ENCODE peak calls at places on chromosomes 2 and 18, in six cellular contexts. I is uterus, M is HepG2, G is pancreas, K is tibial nerve, X is heart right ventricle. Z is an unnamed sample.

GRCh38 chr2:229218329-229218921 is 52.7 kb downstream of the PID1 start:
- DNase-seq in M (no peak), X (no peak), I (no peak), K (no peak), G (no peak), Z (peak; percentile 36)

GRCh38 chr2:238420878-238421694 is 5.6 kb upstream of the ASB1 start:
- DNase-seq in M (no peak), G (no peak), I (no peak), X (no peak), K (no peak), Z (peak; percentile 30)

GRCh38 chr2:10400568-10400977 is 47.6 kb downstream of the ODC1 start:
- DNase-seq in K (peak; percentile 41), M (no peak), I (no peak), X (no peak), G (no peak), Z (no peak)

GRCh38 chr18:58995663-58996062 is 131.0 kb downstream of the ZNF532 start:
- DNase-seq in M (no peak), I (no peak), X (no peak), G (no peak), K (no peak), Z (no peak)

GRCh38 chr18:55858661-55859111 is 270.7 kb upstream of the TCF4 start:
- DNase-seq in K (no peak), X (no peak), G (no peak), M (no peak), I (no peak), Z (no peak)

GRCh38 chr2:43384143-43384542 is 157.7 kb upstream of the ZFP36L2 start:
- DNase-seq in M (no peak), K (no peak), G (no peak), X (no peak), I (no peak), Z (no peak)

GRCh38 chr2:71833272-71833671 is 314.4 kb downstream of the CYP26B1 start:
- DNase-seq in G (no peak), I (no peak), M (no peak), K (no peak), X (no peak), Z (no peak)

GRCh38 chr2:30456106-30456505 is 9.1 kb downstream of the LCLAT1 start:
- DNase-seq in G (no peak), I (no peak), K (no peak), M (no peak), X (no peak), Z (no peak)

GRCh38 chr18:27009293-27009692 is 143.8 kb upstream of the AQP4 start:
- DNase-seq in G (no peak), X (no peak), M (no peak), I (no peak), K (no peak), Z (no peak)

GRCh38 chr2:42100696-42101585 is 53.1 kb downstream of the PKDCC start:
- DNase-seq in K (no peak), G (peak; percentile 70), X (peak; percentile 72), I (peak; percentile 60), M (no peak), Z (peak; percentile 58)

GRCh38 chr18:22378672-22379282 is 38.9 kb downstream of the CTAGE1 start:
- DNase-seq in M (peak; percentile 25), X (peak; percentile 14), I (no peak), K (no peak), G (peak; percentile 26), Z (peak; percentile 75)

GRCh38 chr2:15893689-15894325 is 46.5 kb upstream of the MYCN start:
- DNase-seq in M (no peak), X (no peak), I (no peak), K (no peak), G (no peak), Z (no peak)

GRCh38 chr2:207162319-207162718 is 3.4 kb downstream of the KLF7 start:
- DNase-seq in G (no peak), M (no peak), K (no peak), X (no peak), I (no peak), Z (no peak)

GRCh38 chr2:238231251-238231793 is 8.5 kb downstream of the HES6 start:
- DNase-seq in X (peak; percentile 79), K (peak; percentile 66), I (peak; percentile 76), G (peak; percentile 86), M (no peak), Z (peak; percentile 39)

GRCh38 chr2:62208758-62209114 is 12.8 kb downstream of the B3GNT2 start:
- DNase-seq in I (no peak), X (no peak), M (no peak), G (no peak), K (no peak), Z (no peak)

GRCh38 chr2:3483227-3483985 is 35.9 kb downstream of the ADI1 start:
- DNase-seq in I (peak; percentile 78), K (no peak), M (no peak), X (peak; percentile 86), G (peak; percentile 73), Z (peak; percentile 73)

GRCh38 chr2:25824718-25825117 is 53.6 kb downstream of the ASXL2 start:
- DNase-seq in G (no peak), X (no peak), I (no peak), K (no peak), M (no peak), Z (no peak)

GRCh38 chr2:30204281-30204680 is 27.1 kb upstream of the LBH start:
- DNase-seq in I (no peak), M (no peak), K (no peak), G (no peak), X (no peak), Z (no peak)

GRCh38 chr2:64594563-64594989 is 59.1 kb downstream of the SERTAD2 start:
- DNase-seq in M (no peak), I (no peak), X (no peak), G (no peak), K (no peak), Z (no peak)

GRCh38 chr18:77054606-77055428 is 77.8 kb downstream of the MBP start:
- DNase-seq in K (peak; percentile 77), X (peak; percentile 81), I (peak; percentile 81), G (no peak), M (peak; percentile 87), Z (peak; percentile 86)

GRCh38 chr2:133511679-133512078 is 56.6 kb downstream of the NCKAP5 start:
- DNase-seq in I (no peak), K (no peak), M (no peak), G (no peak), X (no peak), Z (peak; percentile 9)

GRCh38 chr18:12639990-12640880 is 17.7 kb downstream of the SPIRE1 start:
- DNase-seq in K (no peak), G (no peak), I (no peak), M (peak; percentile 68), X (no peak), Z (no peak)

GRCh38 chr2:182506606-182507005 is 79.8 kb upstream of the PDE1A start:
- DNase-seq in K (no peak), G (no peak), X (no peak), M (no peak), I (no peak), Z (no peak)

GRCh38 chr2:219419331-219420197 is 1.4 kb downstream of the DES start:
- DNase-seq in M (no peak), K (no peak), G (no peak), X (peak; percentile 55), I (no peak), Z (no peak)

GRCh38 chr2:58207189-58207588 is 33.9 kb downstream of the FANCL start:
- DNase-seq in M (no peak), G (no peak), X (no peak), K (no peak), I (no peak), Z (no peak)
- H3K27ac ChIP-seq in M (no peak overlapping the region), G (no peak overlapping the region), X (no peak overlapping the region), K (no peak overlapping the region), I (no peak overlapping the region), Z (no peak overlapping the region)

GRCh38 chr2:84962917-84963316 is 8.0 kb upstream of the KCMF1 start:
- DNase-seq in M (no peak), X (no peak), K (no peak), I (no peak), G (no peak), Z (no peak)
- H3K36me3 ChIP-seq in M (no peaks in the 10 kb centered on the region), X (no peaks in the 10 kb centered on the region), K (peaks cover 4% of the 10 kb centered on the region), I (no peaks in the 10 kb centered on the region), G (no peaks in the 10 kb centered on the region), Z (no peaks in the 10 kb centered on the region)

GRCh38 chr2:162824319-162824718 is 14.2 kb downstream of the KCNH7 start:
- DNase-seq in X (no peak), K (no peak), M (no peak), G (no peak), I (no peak), Z (no peak)

GRCh38 chr2:162826901-162827300 is 11.7 kb downstream of the KCNH7 start:
- DNase-seq in M (no peak), K (no peak), I (no peak), X (no peak), G (no peak), Z (no peak)

GRCh38 chr2:162825578-162825977 is 13.0 kb downstream of the KCNH7 start:
- DNase-seq in G (no peak), I (no peak), K (no peak), X (no peak), M (no peak), Z (no peak)

GRCh38 chr2:162833345-162833744 is 5.2 kb downstream of the KCNH7 start:
- DNase-seq in G (no peak), I (no peak), X (no peak), M (no peak), K (no peak), Z (no peak)

GRCh38 chr2:162828545-162828944 is 10.0 kb downstream of the KCNH7 start:
- DNase-seq in I (no peak), K (no peak), M (no peak), X (no peak), G (no peak), Z (peak; percentile 20)
- H3K4me3 ChIP-seq in I (no peak overlapping the region), K (no peak overlapping the region), M (no peak overlapping the region), X (no peak overlapping the region), G (no peak overlapping the region), Z (no peak overlapping the region)

GRCh38 chr2:19353721-19354050 is 4.7 kb downstream of the OSR1 start:
- DNase-seq in I (no peak), M (no peak), K (no peak), G (no peak), X (no peak), Z (no peak)

GRCh38 chr2:19355416-19355821 is 3.0 kb downstream of the OSR1 start:
- DNase-seq in G (no peak), M (no peak), I (no peak), X (no peak), K (no peak), Z (no peak)

GRCh38 chr2:19355931-19356544 is 2.4 kb downstream of the OSR1 start:
- DNase-seq in X (no peak), M (no peak), I (no peak), K (no peak), G (no peak), Z (no peak)

GRCh38 chr2:19352946-19353720 is 5.3 kb downstream of the OSR1 start:
- DNase-seq in X (no peak), G (no peak), K (no peak), I (no peak), M (no peak), Z (no peak)

DNA sequence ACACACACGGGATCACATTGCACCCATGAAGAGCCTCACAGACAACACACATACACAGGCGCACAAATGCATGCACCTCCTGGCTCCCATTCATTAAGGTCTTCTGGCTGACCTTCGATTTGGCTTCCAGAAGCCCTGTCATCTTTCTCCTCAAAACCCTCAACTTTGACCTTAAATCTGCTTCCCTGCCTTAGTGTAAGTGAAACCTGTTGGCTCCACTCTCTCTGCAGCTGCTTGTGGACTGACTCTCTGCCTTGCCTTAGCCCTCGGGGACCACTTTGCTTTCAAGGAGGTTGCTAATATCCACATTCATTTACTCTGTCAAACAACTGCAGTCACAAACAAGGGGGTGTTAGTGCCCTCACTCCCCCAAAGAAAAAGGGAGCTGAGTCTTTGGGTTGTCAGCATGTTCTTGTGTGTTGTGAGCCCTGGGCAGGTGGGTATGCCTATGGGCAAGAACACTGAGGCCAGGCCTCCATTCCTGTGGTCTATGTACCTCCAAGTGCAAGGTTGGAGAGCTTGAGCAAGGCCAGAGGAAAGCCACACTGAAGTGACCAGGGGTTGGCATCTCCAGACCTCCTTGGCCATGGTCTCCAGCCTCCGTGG is 3.9 kb downstream of the OSR1 start:
- DNase-seq in X (no peak), M (no peak), G (no peak), K (no peak), I (no peak), Z (no peak)
- H3K27ac ChIP-seq in X (no peak overlapping the region), M (no peak overlapping the region), G (no peak overlapping the region), K (no peak overlapping the region), I (peak overlapping the region; percentile 91), Z (no peak overlapping the region)

Z was measured in small intestine.